ENCODE peak calls at places on chromosomes 11 and 22, in five cellular contexts. V is MCF 10A; B is mesenteric fat pad; P is CD8-positive, alpha-beta T cell; O is cardiac muscle cell. M is an unnamed sample.

GRCh38 chr22:44462246-44463015 is 35.6 kb downstream of the RTL6 start:
- DNase-seq in V (no peak), B (peak; percentile 59), P (no peak), O (peak; percentile 63), M (no peak)

GRCh38 chr11:112163875-112164521 is at the start of gene IL18:
- DNase-seq in V (peak; percentile 88), B (no peak), P (no peak), O (no peak), M (no peak)

GRCh38 chr22:30821863-30822215 is 127.2 kb downstream of the OSBP2 start:
- DNase-seq in V (no peak), B (peak; percentile 69), P (no peak), O (no peak), M (no peak)

GRCh38 chr11:61688368-61689163 is 8.4 kb downstream of the DAGLA start:
- DNase-seq in V (peak; percentile 84), B (no peak), P (no peak), O (peak; percentile 77), M (no peak)

GRCh38 chr11:22730319-22730718 is 63.9 kb downstream of the GAS2 start:
- DNase-seq in V (peak; percentile 26), B (no peak), P (no peak), O (peak; percentile 11), M (no peak)

GRCh38 chr11:65849366-65849765 is 8.6 kb downstream of the CFL1 start:
- DNase-seq in V (no peak), B (peak; percentile 49), P (no peak), O (no peak), M (no peak)

GRCh38 chr22:35044607-35045390 is 21.2 kb upstream of the ISX start:
- DNase-seq in V (no peak), B (no peak), P (no peak), O (no peak), M (no peak)

GRCh38 chr11:112610996-112611795 is 350.0 kb upstream of the NCAM1 start:
- DNase-seq in V (peak; percentile 50), B (no peak), P (no peak), O (peak; percentile 22), M (no peak)

GRCh38 chr22:40176921-40177737 is 596 bp upstream of the TNRC6B start:
- DNase-seq in V (peak; percentile 85), B (no peak), P (peak; percentile 78), O (peak; percentile 76), M (peak; percentile 66)

GRCh38 chr11:15213471-15214231 is 98.9 kb downstream of the INSC start:
- DNase-seq in V (no peak), B (no peak), P (no peak), O (no peak), M (no peak)

GRCh38 chr22:33831207-33831606 is 89.1 kb downstream of the LARGE1 start:
- DNase-seq in V (no peak), B (no peak), P (no peak), O (no peak), M (no peak)

GRCh38 chr11:2752923-2753322 is 53.1 kb upstream of the KCNQ1OT1 start:
- DNase-seq in V (no peak), B (no peak), P (no peak), O (peak; percentile 54), M (no peak)

GRCh38 chr11:2704896-2705606 is 5.3 kb upstream of the KCNQ1OT1 start:
- DNase-seq in V (no peak), B (no peak), P (no peak), O (no peak), M (no peak)

GRCh38 chr22:40491990-40492631 is 121.7 kb downstream of the SGSM3 start:
- DNase-seq in V (no peak), B (no peak), P (no peak), O (peak; percentile 77), M (no peak)

GRCh38 chr11:75341583-75341982 is 9.9 kb downstream of the ARRB1 start:
- DNase-seq in V (no peak), B (no peak), P (no peak), O (peak; percentile 35), M (no peak)

GRCh38 chr11:23023319-23023718 is 163.0 kb upstream of the CCDC179 start:
- DNase-seq in V (no peak), B (no peak), P (no peak), O (no peak), M (no peak)

GRCh38 chr11:61862714-61863547 is 28.4 kb downstream of the FADS3 start:
- DNase-seq in V (no peak), B (no peak), P (no peak), O (no peak), M (no peak)

GRCh38 chr22:46649176-46650077 is 29.2 kb downstream of the GRAMD4 start:
- DNase-seq in V (no peak), B (no peak), P (no peak), O (peak; percentile 78), M (no peak)

GRCh38 chr11:88324562-88325345 is 12.8 kb downstream of the CTSC start:
- DNase-seq in V (no peak), B (no peak), P (no peak), O (no peak), M (no peak)

GRCh38 chr11:84963240-84963639 is 663.9 kb downstream of the DLG2 start:
- DNase-seq in V (no peak), B (no peak), P (no peak), O (no peak), M (no peak)

GRCh38 chr11:57424802-57425564 is 1.9 kb downstream of the SLC43A3 start:
- DNase-seq in V (peak; percentile 83), B (no peak), P (peak; percentile 87), O (peak; percentile 97), M (peak; percentile 76)

GRCh38 chr22:30265131-30265720 is 1.4 kb downstream of the OSM start:
- DNase-seq in V (no peak), B (no peak), P (no peak), O (no peak), M (no peak)

GRCh38 chr22:42316988-42317387 is 46.5 kb upstream of the TCF20 start:
- DNase-seq in V (peak; percentile 81), B (no peak), P (peak; percentile 56), O (peak; percentile 65), M (no peak)

GRCh38 chr11:27213232-27213660 is 149.8 kb downstream of the CCDC34 start:
- DNase-seq in V (peak; percentile 68), B (no peak), P (no peak), O (peak; percentile 86), M (no peak)

GRCh38 chr22:39431821-39432251 is 25.0 kb upstream of the MGAT3 start:
- DNase-seq in V (no peak), B (no peak), P (no peak), O (peak; percentile 26), M (no peak)

GRCh38 chr11:61966673-61967176 is 709 bp downstream of the FTH1 start:
- DNase-seq in V (peak; percentile 64), B (peak; percentile 77), P (peak; percentile 47), O (peak; percentile 58), M (peak; percentile 38)

GRCh38 chr22:21099578-21099977 is 53.8 kb downstream of the LRRC74B start:
- DNase-seq in V (no peak), B (no peak), P (no peak), O (no peak), M (no peak)

GRCh38 chr11:32071811-32072210 is 19.1 kb upstream of the RCN1 start:
- DNase-seq in V (peak; percentile 57), B (no peak), P (no peak), O (peak; percentile 74), M (no peak)

GRCh38 chr11:96027021-96027420 is 103.1 kb upstream of the MTMR2 start:
- DNase-seq in V (no peak), B (no peak), P (no peak), O (no peak), M (no peak)

GRCh38 chr11:27902981-27903624 is 202.8 kb upstream of the BDNF start:
- DNase-seq in V (peak; percentile 22), B (no peak), P (no peak), O (peak; percentile 27), M (no peak)

GRCh38 chr11:62122076-62122475 is 1.7 kb upstream of the INCENP start:
- DNase-seq in V (no peak), B (peak; percentile 24), P (no peak), O (no peak), M (no peak)

GRCh38 chr11:40293655-40294342 is 1165.7 kb downstream of the LRRC4C start:
- DNase-seq in V (peak; percentile 80), B (no peak), P (no peak), O (peak; percentile 90), M (no peak)

GRCh38 chr11:72735495-72736027 is 16.6 kb downstream of the ARAP1 start:
- DNase-seq in V (no peak), B (no peak), P (no peak), O (peak; percentile 81), M (no peak)

GRCh38 chr22:38802671-38803121 is 8.8 kb upstream of the DNAL4 start:
- DNase-seq in V (peak; percentile 98), B (no peak), P (no peak), O (peak; percentile 95), M (no peak)

GRCh38 chr11:95352733-95353346 is 121.8 kb upstream of the SESN3 start:
- DNase-seq in V (no peak), B (no peak), P (no peak), O (no peak), M (no peak)

GRCh38 chr11:105432241-105432995 is 177.5 kb upstream of the GRIA4 start:
- DNase-seq in V (no peak), B (no peak), P (no peak), O (no peak), M (no peak)

GRCh38 chr11:61828629-61829407 is 718 bp downstream of the FADS2 start:
- DNase-seq in V (peak; percentile 27), B (no peak), P (no peak), O (peak; percentile 48), M (peak; percentile 53)